ENCODE peak calls at places on chromosome 3, in seven cellular contexts. One of them, this sample, is unnamed.

GRCh38 chr3:51777985-51778384 is 1.1 kb downstream of the IQCF6 start:
- DNase-seq in osteoblast: no peak
- DNase-seq in GM10248: no peak
- DNase-seq in kidney tubule cell: peak
- DNase-seq in NCI-H2081: no peak
- DNase-seq in iris pigment epithelial cell: no peak
- DNase-seq in AG20443: no peak
- DNase-seq in this sample: no peak

GRCh38 chr3:60954049-60954448 is 297.2 kb downstream of the FHIT start:
- DNase-seq in NCI-H2081: no peak
- DNase-seq in AG20443: peak
- DNase-seq in iris pigment epithelial cell: no peak
- DNase-seq in osteoblast: peak
- DNase-seq in GM10248: no peak
- DNase-seq in kidney tubule cell: peak
- DNase-seq in this sample: no peak

GRCh38 chr3:56737001-56737400 is 53.9 kb upstream of the TASOR start:
- DNase-seq in NCI-H2081: no peak
- DNase-seq in iris pigment epithelial cell: no peak
- DNase-seq in GM10248: no peak
- DNase-seq in AG20443: no peak
- DNase-seq in kidney tubule cell: no peak
- DNase-seq in osteoblast: no peak
- DNase-seq in this sample: no peak

GRCh38 chr3:186218423-186218822 is 109.5 kb upstream of the ETV5 start:
- DNase-seq in kidney tubule cell: no peak
- DNase-seq in iris pigment epithelial cell: no peak
- DNase-seq in GM10248: no peak
- DNase-seq in osteoblast: no peak
- DNase-seq in AG20443: no peak
- DNase-seq in NCI-H2081: no peak
- DNase-seq in this sample: no peak

GRCh38 chr3:114624676-114625181 is 330.9 kb downstream of the TIGIT start:
- DNase-seq in kidney tubule cell: peak
- DNase-seq in iris pigment epithelial cell: peak
- DNase-seq in GM10248: no peak
- DNase-seq in AG20443: peak
- DNase-seq in NCI-H2081: no peak
- DNase-seq in osteoblast: peak
- DNase-seq in this sample: peak

GRCh38 chr3:184320099-184320445 is 5.7 kb downstream of the EIF4G1 start:
- DNase-seq in NCI-H2081: peak
- DNase-seq in osteoblast: peak
- DNase-seq in AG20443: peak
- DNase-seq in iris pigment epithelial cell: peak
- DNase-seq in kidney tubule cell: peak
- DNase-seq in GM10248: peak
- DNase-seq in this sample: peak

GRCh38 chr3:105832618-105833017 is 36.2 kb downstream of the CBLB start:
- DNase-seq in iris pigment epithelial cell: no peak
- DNase-seq in NCI-H2081: no peak
- DNase-seq in kidney tubule cell: no peak
- DNase-seq in osteoblast: no peak
- DNase-seq in AG20443: no peak
- DNase-seq in GM10248: no peak
- DNase-seq in this sample: no peak

GRCh38 chr3:139758654-139759291 is 81.0 kb upstream of the NMNAT3 start:
- DNase-seq in osteoblast: no peak
- DNase-seq in iris pigment epithelial cell: peak
- DNase-seq in GM10248: no peak
- DNase-seq in kidney tubule cell: peak
- DNase-seq in NCI-H2081: no peak
- DNase-seq in AG20443: peak
- DNase-seq in this sample: no peak

GRCh38 chr3:161600185-161600584 is 103.6 kb downstream of the OTOL1 start:
- DNase-seq in AG20443: no peak
- DNase-seq in osteoblast: no peak
- DNase-seq in iris pigment epithelial cell: no peak
- DNase-seq in GM10248: no peak
- DNase-seq in NCI-H2081: no peak
- DNase-seq in kidney tubule cell: no peak
- DNase-seq in this sample: no peak

GRCh38 chr3:194224937-194225422 is 89.0 kb downstream of the HES1 start:
- DNase-seq in AG20443: no peak
- DNase-seq in kidney tubule cell: no peak
- DNase-seq in GM10248: no peak
- DNase-seq in NCI-H2081: no peak
- DNase-seq in iris pigment epithelial cell: no peak
- DNase-seq in osteoblast: no peak
- DNase-seq in this sample: no peak

GRCh38 chr3:20905210-20905805 is 719.3 kb upstream of the SGO1 start:
- DNase-seq in iris pigment epithelial cell: no peak
- DNase-seq in kidney tubule cell: peak
- DNase-seq in NCI-H2081: no peak
- DNase-seq in AG20443: no peak
- DNase-seq in GM10248: no peak
- DNase-seq in osteoblast: no peak
- DNase-seq in this sample: no peak

GRCh38 chr3:75768303-75769017 is 16.9 kb downstream of the ZNF717 start:
- DNase-seq in osteoblast: no peak
- DNase-seq in AG20443: no peak
- DNase-seq in NCI-H2081: no peak
- DNase-seq in kidney tubule cell: no peak
- DNase-seq in GM10248: no peak
- DNase-seq in iris pigment epithelial cell: no peak
- DNase-seq in this sample: no peak

GRCh38 chr3:71874618-71875017 is 89.7 kb upstream of the PROK2 start:
- DNase-seq in GM10248: no peak
- DNase-seq in osteoblast: no peak
- DNase-seq in NCI-H2081: no peak
- DNase-seq in kidney tubule cell: no peak
- DNase-seq in iris pigment epithelial cell: no peak
- DNase-seq in AG20443: no peak
- DNase-seq in this sample: no peak

GRCh38 chr3:14235896-14236295 is 57.3 kb downstream of the LSM3 start:
- DNase-seq in GM10248: no peak
- DNase-seq in kidney tubule cell: no peak
- DNase-seq in AG20443: peak
- DNase-seq in osteoblast: no peak
- DNase-seq in NCI-H2081: no peak
- DNase-seq in iris pigment epithelial cell: no peak
- DNase-seq in this sample: no peak

GRCh38 chr3:102206506-102207145 is 228.2 kb upstream of the ZPLD1 start:
- DNase-seq in osteoblast: no peak
- DNase-seq in GM10248: no peak
- DNase-seq in AG20443: peak
- DNase-seq in iris pigment epithelial cell: peak
- DNase-seq in kidney tubule cell: peak
- DNase-seq in NCI-H2081: no peak
- DNase-seq in this sample: peak

GRCh38 chr3:33063651-33064051 is 33.3 kb downstream of the GLB1 start:
- DNase-seq in NCI-H2081: no peak
- DNase-seq in AG20443: peak
- DNase-seq in GM10248: peak
- DNase-seq in iris pigment epithelial cell: peak
- DNase-seq in osteoblast: peak
- DNase-seq in kidney tubule cell: no peak
- DNase-seq in this sample: no peak

GRCh38 chr3:122786067-122786466 is 7.6 kb downstream of the HSPBAP1 start:
- DNase-seq in GM10248: no peak
- DNase-seq in NCI-H2081: no peak
- DNase-seq in iris pigment epithelial cell: peak
- DNase-seq in AG20443: peak
- DNase-seq in osteoblast: peak
- DNase-seq in kidney tubule cell: peak
- DNase-seq in this sample: no peak

GRCh38 chr3:54374214-54374855 is 252.0 kb downstream of the CACNA2D3 start:
- DNase-seq in GM10248: peak
- DNase-seq in osteoblast: no peak
- DNase-seq in kidney tubule cell: peak
- DNase-seq in iris pigment epithelial cell: no peak
- DNase-seq in AG20443: no peak
- DNase-seq in NCI-H2081: no peak
- DNase-seq in this sample: no peak